ENCODE peak calls at places on chromosomes 3 and 15, in eight cellular contexts. One of them, this sample, is unnamed.

GRCh38 chr3:71973337-71974030 is 188.5 kb upstream of the PROK2 start:
- DNase-seq in CD8-positive, alpha-beta T cell: no peak
- DNase-seq in WTC11: no peak
- DNase-seq in NCI-H1694 treated with DMSO at 0.1 percent for 48 hours: no peak
- DNase-seq in AG04450: no peak
- DNase-seq in Calu3: no peak
- DNase-seq in H9: no peak
- DNase-seq in NCI-H774: peak; percentile 26
- DNase-seq in this sample: no peak

GRCh38 chr3:39433642-39434041 is 27.1 kb downstream of the RPSA start:
- DNase-seq in CD8-positive, alpha-beta T cell: no peak
- DNase-seq in WTC11: no peak
- DNase-seq in NCI-H1694 treated with DMSO at 0.1 percent for 48 hours: no peak
- DNase-seq in AG04450: peak; percentile 10
- DNase-seq in Calu3: no peak
- DNase-seq in H9: no peak
- DNase-seq in NCI-H774: no peak
- DNase-seq in this sample: no peak

GRCh38 chr3:10219737-10220136 is 28.5 kb upstream of the TATDN2 start:
- DNase-seq in CD8-positive, alpha-beta T cell: no peak
- DNase-seq in WTC11: no peak
- DNase-seq in NCI-H1694 treated with DMSO at 0.1 percent for 48 hours: no peak
- DNase-seq in AG04450: no peak
- DNase-seq in Calu3: no peak
- DNase-seq in H9: no peak
- DNase-seq in NCI-H774: no peak
- DNase-seq in this sample: no peak

GRCh38 chr3:189794518-189794917 is 163.3 kb downstream of the TP63 start:
- DNase-seq in CD8-positive, alpha-beta T cell: no peak
- DNase-seq in WTC11: no peak
- DNase-seq in NCI-H1694 treated with DMSO at 0.1 percent for 48 hours: no peak
- DNase-seq in AG04450: no peak
- DNase-seq in Calu3: no peak
- DNase-seq in H9: no peak
- DNase-seq in NCI-H774: no peak
- DNase-seq in this sample: no peak

GRCh38 chr3:168671091-168671490 is 575.4 kb upstream of the GOLIM4 start:
- DNase-seq in CD8-positive, alpha-beta T cell: no peak
- DNase-seq in WTC11: no peak
- DNase-seq in NCI-H1694 treated with DMSO at 0.1 percent for 48 hours: no peak
- DNase-seq in AG04450: no peak
- DNase-seq in Calu3: peak; percentile 22
- DNase-seq in H9: no peak
- DNase-seq in NCI-H774: peak; percentile 22
- DNase-seq in this sample: no peak

GRCh38 chr3:171806200-171807128 is 3.8 kb downstream of the PLD1 start:
- DNase-seq in CD8-positive, alpha-beta T cell: no peak
- DNase-seq in WTC11: no peak
- DNase-seq in NCI-H1694 treated with DMSO at 0.1 percent for 48 hours: no peak
- DNase-seq in AG04450: peak; percentile 76
- DNase-seq in Calu3: no peak
- DNase-seq in H9: no peak
- DNase-seq in NCI-H774: no peak
- DNase-seq in this sample: peak; percentile 36

GRCh38 chr15:99180287-99180962 is 69.0 kb downstream of the TTC23 start:
- DNase-seq in CD8-positive, alpha-beta T cell: no peak
- DNase-seq in WTC11: no peak
- DNase-seq in NCI-H1694 treated with DMSO at 0.1 percent for 48 hours: no peak
- DNase-seq in AG04450: no peak
- DNase-seq in Calu3: no peak
- DNase-seq in H9: no peak
- DNase-seq in NCI-H774: no peak
- DNase-seq in this sample: no peak

GRCh38 chr3:138850151-138850550 is 15.4 kb upstream of the PIK3CB start:
- DNase-seq in CD8-positive, alpha-beta T cell: no peak
- DNase-seq in WTC11: no peak
- DNase-seq in NCI-H1694 treated with DMSO at 0.1 percent for 48 hours: no peak
- DNase-seq in AG04450: no peak
- DNase-seq in Calu3: no peak
- DNase-seq in H9: no peak
- DNase-seq in NCI-H774: no peak
- DNase-seq in this sample: no peak

GRCh38 chr3:8525893-8526292 is 24.3 kb downstream of the LMCD1 start:
- DNase-seq in CD8-positive, alpha-beta T cell: no peak
- DNase-seq in WTC11: no peak
- DNase-seq in NCI-H1694 treated with DMSO at 0.1 percent for 48 hours: no peak
- DNase-seq in AG04450: no peak
- DNase-seq in Calu3: no peak
- DNase-seq in H9: no peak
- DNase-seq in NCI-H774: no peak
- DNase-seq in this sample: no peak

GRCh38 chr15:65217526-65218482 is 6.5 kb upstream of the CILP start:
- DNase-seq in CD8-positive, alpha-beta T cell: no peak
- DNase-seq in WTC11: no peak
- DNase-seq in NCI-H1694 treated with DMSO at 0.1 percent for 48 hours: no peak
- DNase-seq in AG04450: no peak
- DNase-seq in Calu3: no peak
- DNase-seq in H9: no peak
- DNase-seq in NCI-H774: no peak
- DNase-seq in this sample: no peak